ENCODE peak calls at places on chromosomes 12 and 14, in nine cellular contexts. O is hepatocyte; J is stimulated activated CD4-positive, alpha-beta T cell treated with anti-CD3 and anti-CD28 coated beads, Interleukin-2, amount 100 ng/mL, for 4 hours; L is neural crest cell; U is NCI-H1092; I is non-pigmented ciliary epithelial cell; R is activated effector memory CD4-positive, alpha-beta T cell treated with Interleukin-2 at 50 U/mL for 16 hours; Y is GM12865; M is fibroblast of pulmonary artery. B is an unnamed sample.

GRCh38 chr14:105021656-105022275 is 883 bp upstream of the CDCA4 start:
- DNase-seq in I (no peak), R (no peak), Y (peak), O (peak), M (peak), U (peak), L (peak), J (no peak), B (no peak)

GRCh38 chr12:131132118-131132892 is 178.6 kb downstream of the ADGRD1 start:
- DNase-seq in M (peak), I (peak), Y (peak), L (peak), J (peak), O (peak), U (peak), R (peak), B (peak)

GRCh38 chr12:107560194-107560905 is 125.2 kb upstream of the PWP1 start:
- DNase-seq in Y (no peak), U (no peak), J (no peak), O (no peak), L (no peak), R (no peak), I (no peak), M (no peak), B (no peak)

GRCh38 chr14:23602181-23603095 is 23.8 kb upstream of the JPH4 start:
- DNase-seq in Y (peak), M (no peak), U (no peak), L (no peak), J (no peak), I (no peak), O (no peak), R (no peak), B (no peak)

GRCh38 chr14:62002636-62003035 is 240.4 kb downstream of the SNAPC1 start:
- DNase-seq in U (no peak), M (peak), J (no peak), Y (peak), R (no peak), L (no peak), I (no peak), O (no peak), B (no peak)

GRCh38 chr14:92759679-92760523 is 11.5 kb upstream of the LGMN start:
- DNase-seq in R (no peak), J (no peak), O (no peak), I (no peak), U (no peak), L (no peak), M (no peak), Y (peak), B (no peak)

GRCh38 chr14:69077841-69078240 is 75.1 kb downstream of the DCAF5 start:
- DNase-seq in R (no peak), L (no peak), M (peak), O (peak), J (no peak), U (no peak), I (no peak), Y (no peak), B (no peak)

GRCh38 chr12:82357845-82358199 is 365 bp downstream of the CCDC59 start:
- DNase-seq in J (no peak), R (no peak), I (no peak), L (no peak), O (peak), U (no peak), M (no peak), Y (no peak), B (no peak)

GRCh38 chr12:92139634-92140555 is 5.8 kb downstream of the BTG1 start:
- DNase-seq in J (no peak), M (no peak), U (no peak), Y (peak), O (no peak), I (no peak), R (no peak), L (no peak), B (no peak)

GRCh38 chr14:89407856-89408255 is 9.2 kb downstream of the FOXN3 start:
- DNase-seq in L (no peak), O (peak), J (no peak), U (no peak), Y (peak), R (no peak), I (no peak), M (peak), B (no peak)

GRCh38 chr14:24838945-24839616 is 205.1 kb upstream of the GZMB start:
- DNase-seq in O (no peak), R (no peak), J (no peak), L (no peak), M (peak), U (no peak), Y (no peak), I (no peak), B (no peak)

GRCh38 chr14:57046175-57046574 is 222.5 kb downstream of the EXOC5 start:
- DNase-seq in R (no peak), U (no peak), J (no peak), Y (no peak), O (no peak), L (no peak), M (no peak), I (no peak), B (no peak)

GRCh38 chr12:60689137-60689536 is 1093.3 kb downstream of the SLC16A7 start:
- DNase-seq in M (no peak), R (no peak), O (no peak), I (no peak), U (no peak), J (no peak), L (no peak), Y (peak), B (no peak)

GRCh38 chr12:50261654-50262053 is 21.7 kb downstream of the LIMA1 start:
- DNase-seq in O (no peak), M (no peak), U (no peak), I (no peak), J (no peak), R (no peak), Y (no peak), L (no peak), B (no peak)

GRCh38 chr12:6076776-6077700 is 47.4 kb downstream of the VWF start:
- DNase-seq in J (no peak), O (no peak), M (no peak), I (no peak), L (no peak), R (no peak), Y (no peak), U (no peak), B (no peak)